ENCODE peak calls at places on chromosome 17, in nine cellular contexts. H, N, M, I, O, P, X, D and L are unnamed samples.

GRCh38 chr17:74527756-74528155 is 3.5 kb downstream of the CD300LB start:
- DNase-seq in H (no peak), N (no peak), M (no peak), I (no peak), O (no peak), P (no peak), X (no peak), D (no peak), L (no peak)

GRCh38 chr17:39002991-39003715 is 36.0 kb upstream of the FBXO47 start:
- DNase-seq in H (peak; percentile 65), N (peak; percentile 36), M (peak; percentile 73), I (no peak), O (no peak), P (no peak), X (peak; percentile 71), D (no peak), L (peak; percentile 89)

GRCh38 chr17:11880714-11881113 is 116.6 kb downstream of the ZNF18 start:
- DNase-seq in H (no peak), N (no peak), M (no peak), I (peak; percentile 33), O (no peak), P (no peak), X (peak; percentile 30), D (peak; percentile 9), L (no peak)

GRCh38 chr17:1539811-1540210 is 22.8 kb downstream of the PITPNA start:
- DNase-seq in H (no peak), N (no peak), M (no peak), I (no peak), O (no peak), P (no peak), X (no peak), D (no peak), L (no peak)

GRCh38 chr17:61065263-61065773 is 334.3 kb upstream of the TBX2 start:
- DNase-seq in H (no peak), N (no peak), M (no peak), I (peak; percentile 10), O (no peak), P (peak; percentile 36), X (no peak), D (peak; percentile 6), L (no peak)

GRCh38 chr17:55898195-55898594 is 147.3 kb downstream of the PCTP start:
- DNase-seq in H (no peak), N (no peak), M (no peak), I (no peak), O (no peak), P (no peak), X (no peak), D (no peak), L (no peak)

GRCh38 chr17:4533522-4534502 is 21.4 kb downstream of the MYBBP1A start:
- DNase-seq in H (no peak), N (no peak), M (no peak), I (no peak), O (peak; percentile 72), P (no peak), X (no peak), D (no peak), L (peak; percentile 35)

GRCh38 chr17:77354721-77355455 is 214.1 kb downstream of the SEC14L1 start:
- DNase-seq in H (no peak), N (peak; percentile 51), M (peak; percentile 82), I (peak; percentile 66), O (no peak), P (peak; percentile 98), X (no peak), D (peak; percentile 88), L (no peak)

GRCh38 chr17:7183433-7184090 is 4.4 kb upstream of the ASGR1 start:
- DNase-seq in H (no peak), N (no peak), M (no peak), I (no peak), O (no peak), P (no peak), X (no peak), D (no peak), L (no peak)

GRCh38 chr17:65228734-65229390 is 91.7 kb downstream of the RGS9 start:
- DNase-seq in H (no peak), N (no peak), M (no peak), I (no peak), O (no peak), P (peak; percentile 22), X (peak; percentile 70), D (no peak), L (no peak)

GRCh38 chr17:1961187-1961586 is 63.9 kb downstream of the RTN4RL1 start:
- DNase-seq in H (no peak), N (no peak), M (no peak), I (no peak), O (no peak), P (no peak), X (peak; percentile 19), D (no peak), L (no peak)

GRCh38 chr17:67139784-67140665 is 95.7 kb downstream of the CACNG1 start:
- DNase-seq in H (no peak), N (peak; percentile 79), M (no peak), I (no peak), O (no peak), P (peak; percentile 42), X (peak; percentile 14), D (peak; percentile 16), L (no peak)

GRCh38 chr17:77735341-77736206 is 222.9 kb upstream of the TNRC6C start:
- DNase-seq in H (peak; percentile 55), N (no peak), M (no peak), I (no peak), O (peak; percentile 82), P (no peak), X (peak; percentile 77), D (no peak), L (no peak)

GRCh38 chr17:46770818-46771600 is 47.5 kb downstream of the WNT3 start:
- DNase-seq in H (no peak), N (peak; percentile 29), M (no peak), I (peak; percentile 62), O (peak; percentile 92), P (peak; percentile 23), X (peak; percentile 84), D (no peak), L (no peak)

GRCh38 chr17:71252446-71252845 is 868.4 kb upstream of the SOX9 start:
- DNase-seq in H (no peak), N (no peak), M (no peak), I (no peak), O (no peak), P (no peak), X (no peak), D (no peak), L (no peak)

GRCh38 chr17:3866269-3866668 is 20.2 kb upstream of the NCBP3 start:
- DNase-seq in H (no peak), N (no peak), M (no peak), I (no peak), O (peak; percentile 76), P (no peak), X (no peak), D (no peak), L (no peak)

GRCh38 chr17:68763551-68763950 is 162.4 kb upstream of the FAM20A start:
- DNase-seq in H (no peak), N (no peak), M (no peak), I (no peak), O (no peak), P (peak; percentile 40), X (no peak), D (no peak), L (no peak)

GRCh38 chr17:19502517-19502916 is 31.1 kb upstream of the SLC47A1 start:
- DNase-seq in H (no peak), N (no peak), M (no peak), I (no peak), O (no peak), P (no peak), X (no peak), D (no peak), L (no peak)

DNA sequence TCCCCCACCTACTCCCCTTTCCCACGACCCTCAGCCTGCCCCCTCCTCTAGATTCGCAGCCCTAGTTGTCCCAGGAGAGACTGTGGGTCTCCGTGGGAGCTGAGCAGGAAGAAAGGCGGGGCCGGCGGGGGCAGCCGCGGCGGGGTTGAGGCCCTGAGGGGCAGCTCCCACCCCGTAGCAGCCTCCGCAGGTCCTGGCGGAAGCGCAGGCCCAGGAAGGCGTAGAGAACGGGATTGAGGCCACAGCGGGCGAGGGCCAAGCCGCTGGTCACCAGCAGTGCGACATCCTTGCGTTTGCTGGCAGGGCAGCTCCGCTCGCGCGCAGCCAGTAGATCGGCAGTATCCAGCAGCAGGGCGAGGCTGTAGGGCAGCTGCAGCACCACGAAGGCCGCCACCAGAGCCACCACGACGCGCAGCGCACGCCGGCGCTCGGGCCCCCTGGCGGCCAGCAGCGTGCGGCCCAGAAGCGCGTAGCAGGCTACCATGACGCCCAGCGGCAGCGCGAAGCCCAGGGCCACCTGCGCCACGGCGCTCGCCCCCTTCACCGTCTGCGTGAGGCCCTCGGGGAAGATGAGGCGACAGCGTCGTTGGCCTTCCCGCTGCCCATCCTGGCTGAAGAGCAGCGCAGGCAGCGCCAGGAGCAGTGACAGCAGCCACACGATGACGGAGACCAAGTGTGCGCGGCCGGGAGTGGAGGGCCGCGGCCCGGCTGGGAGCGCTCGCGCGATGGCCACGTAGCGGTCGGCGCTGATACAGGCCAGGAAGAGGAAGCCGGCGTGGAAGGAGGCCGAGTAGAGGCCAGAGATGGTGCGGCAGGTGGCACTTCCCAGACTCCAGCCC is 1.9 kb downstream of the CCR10 start:
- DNase-seq in H (peak; percentile 59), N (peak; percentile 85), M (peak; percentile 92), I (peak; percentile 91), O (peak; percentile 97), P (peak; percentile 75), X (peak; percentile 54), D (peak; percentile 53), L (no peak)
- TF ChIP-seq POLR2A in H (no peak), N (peak; percentile 50), M (peak; percentile 43), I (peak; percentile 58), O (no peak), P (no peak), X (no peak), D (peak; percentile 55), L (peak; percentile 28)

GRCh38 chr17:83194189-83194565 is 114.8 kb downstream of the METRNL start:
- DNase-seq in H (peak; percentile 17), N (no peak), M (no peak), I (no peak), O (peak; percentile 32), P (no peak), X (no peak), D (no peak), L (peak; percentile 14)
- TF ChIP-seq POLR2A in H (no peak), N (no peak), M (no peak), I (no peak), O (no peak), P (no peak), X (no peak), D (no peak), L (no peak)

GRCh38 chr17:8469964-8470363 is 34.3 kb downstream of the NDEL1 start:
- DNase-seq in H (no peak), N (no peak), M (no peak), I (no peak), O (no peak), P (no peak), X (no peak), D (no peak), L (no peak)
- TF ChIP-seq POLR2A in H (no peak), N (no peak), M (no peak), I (no peak), O (no peak), P (no peak), X (no peak), D (no peak), L (no peak)

DNA sequence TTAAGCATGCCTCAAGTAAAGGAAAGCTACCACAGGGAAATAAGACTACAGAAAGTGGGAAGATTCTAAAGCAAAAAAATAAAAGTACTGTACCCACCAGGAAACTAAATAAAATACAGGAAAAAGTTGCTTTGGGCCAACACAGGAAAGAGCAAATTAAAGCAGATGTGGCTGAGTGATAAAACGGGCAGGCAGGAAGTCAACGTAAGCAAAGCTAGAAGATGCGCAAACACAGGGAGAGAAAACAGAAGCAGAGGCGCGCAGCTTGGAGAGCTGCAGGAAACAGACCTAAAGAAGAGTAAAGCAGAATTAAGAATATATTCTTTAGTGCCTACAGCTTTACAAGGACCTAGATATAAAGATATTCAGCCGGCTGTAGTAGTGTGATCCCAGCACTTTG is 21.7 kb downstream of the USP36 start:
- DNase-seq in H (no peak), N (no peak), M (no peak), I (no peak), O (no peak), P (no peak), X (no peak), D (no peak), L (no peak)
- TF ChIP-seq POLR2A in H (no peak), N (no peak), M (no peak), I (no peak), O (no peak), P (no peak), X (no peak), D (no peak), L (no peak)